ENCODE peak calls at places on chromosome 21, in ten cellular contexts. S, A, F, K, T, W, M, E, B and O are unnamed samples.

GRCh38 chr21:46092026-46092764 is 5.7 kb upstream of the COL6A2 start:
- DNase-seq in S (peak), A (peak), F (no peak), K (no peak), T (no peak), W (no peak), M (peak), E (no peak), B (no peak), O (no peak)

GRCh38 chr21:41746744-41747006 is 20.2 kb downstream of the RIPK4 start:
- DNase-seq in S (no peak), A (no peak), F (no peak), K (no peak), T (no peak), W (no peak), M (no peak), E (no peak), B (no peak), O (no peak)

GRCh38 chr21:35406600-35406999 is 357.5 kb upstream of the RUNX1 start:
- DNase-seq in S (no peak), A (no peak), F (no peak), K (no peak), T (no peak), W (no peak), M (no peak), E (no peak), B (no peak), O (no peak)

GRCh38 chr21:33441489-33442477 is 38.0 kb downstream of the TMEM50B start:
- DNase-seq in S (no peak), A (no peak), F (peak), K (no peak), T (no peak), W (no peak), M (peak), E (no peak), B (peak), O (peak)

GRCh38 chr21:26626187-26626586 is 53.1 kb upstream of the CYYR1 start:
- DNase-seq in S (no peak), A (no peak), F (no peak), K (no peak), T (no peak), W (no peak), M (no peak), E (peak), B (no peak), O (no peak)

GRCh38 chr21:24163539-24163938 is 1443.7 kb downstream of the MRPL39 start:
- DNase-seq in S (no peak), A (no peak), F (no peak), K (no peak), T (no peak), W (no peak), M (no peak), E (no peak), B (no peak), O (no peak)

GRCh38 chr21:40625991-40626390 is 221.0 kb downstream of the DSCAM start:
- DNase-seq in S (no peak), A (no peak), F (no peak), K (no peak), T (no peak), W (no peak), M (no peak), E (no peak), B (no peak), O (no peak)

GRCh38 chr21:16320110-16320509 is 590.3 kb downstream of the USP25 start:
- DNase-seq in S (no peak), A (no peak), F (no peak), K (no peak), T (no peak), W (no peak), M (no peak), E (no peak), B (no peak), O (no peak)

GRCh38 chr21:23384679-23385078 is 2222.6 kb downstream of the MRPL39 start:
- DNase-seq in S (no peak), A (no peak), F (no peak), K (no peak), T (no peak), W (no peak), M (no peak), E (no peak), B (no peak), O (no peak)

GRCh38 chr21:44517175-44517899 is 22.7 kb downstream of the KRTAP10-1 start:
- DNase-seq in S (no peak), A (peak), F (no peak), K (no peak), T (no peak), W (no peak), M (no peak), E (peak), B (peak), O (no peak)

GRCh38 chr21:46317710-46318463 is 5.8 kb downstream of the C21orf58 start:
- DNase-seq in S (no peak), A (no peak), F (no peak), K (peak), T (no peak), W (no peak), M (no peak), E (peak), B (no peak), O (no peak)

GRCh38 chr21:41799763-41800162 is 32.9 kb upstream of the RIPK4 start:
- DNase-seq in S (no peak), A (no peak), F (no peak), K (no peak), T (no peak), W (no peak), M (no peak), E (no peak), B (no peak), O (no peak)

GRCh38 chr21:46411236-46411635 is 47.5 kb upstream of the DIP2A start:
- DNase-seq in S (no peak), A (no peak), F (no peak), K (no peak), T (no peak), W (no peak), M (no peak), E (peak), B (no peak), O (no peak)

GRCh38 chr21:46391773-46392172 is 66.9 kb upstream of the DIP2A start:
- DNase-seq in S (peak), A (no peak), F (no peak), K (no peak), T (no peak), W (no peak), M (no peak), E (no peak), B (no peak), O (no peak)

DNA sequence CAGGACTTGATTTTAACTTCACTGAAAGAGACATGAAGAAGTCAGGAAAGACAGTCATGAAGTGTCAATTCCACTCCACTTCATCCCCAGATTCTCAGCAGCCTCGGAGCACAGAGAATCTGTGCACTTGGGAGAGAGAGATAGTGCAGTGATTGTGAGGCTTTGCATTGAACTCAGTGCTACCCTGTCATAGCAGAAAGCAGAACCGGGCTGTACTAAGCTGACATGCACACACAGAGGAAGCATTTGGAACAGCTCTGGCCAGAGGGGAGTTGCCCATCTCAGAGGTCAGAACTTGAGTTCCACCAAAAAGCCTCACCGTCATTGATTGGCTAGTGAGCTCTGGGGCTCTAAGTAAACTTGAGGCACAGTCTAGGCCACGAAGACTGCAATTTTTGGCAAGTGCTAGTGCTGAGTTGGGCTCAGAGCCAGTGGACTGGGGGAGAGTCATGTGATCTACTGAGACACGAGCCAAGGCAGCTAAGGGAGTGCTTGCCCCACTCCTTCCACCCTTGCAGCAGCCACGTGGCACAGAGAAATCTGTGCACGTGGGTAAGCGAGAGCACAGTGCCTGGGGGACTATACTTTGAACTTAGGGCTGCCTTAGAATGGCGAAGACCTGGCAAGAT is 810.2 kb upstream of the ADAMTS5 start:
- DNase-seq in S (peak), A (no peak), F (no peak), K (no peak), T (no peak), W (no peak), M (no peak), E (no peak), B (no peak), O (no peak)
- TF ChIP-seq CTCF in S (no peak), A (no peak), F (no peak), K (no peak), T (no peak), W (no peak), M (no peak), E (no peak), B (no peak), O (no peak)

GRCh38 chr21:37257967-37258877 is 8.9 kb downstream of the VPS26C start:
- DNase-seq in S (peak), A (peak), F (peak), K (peak), T (peak), W (peak), M (peak), E (peak), B (peak), O (peak)

GRCh38 chr21:37259426-37259825 is 7.7 kb downstream of the VPS26C start:
- DNase-seq in S (no peak), A (no peak), F (no peak), K (no peak), T (no peak), W (no peak), M (peak), E (no peak), B (no peak), O (no peak)

GRCh38 chr21:37253991-37254390 is 13.1 kb downstream of the VPS26C start:
- DNase-seq in S (no peak), A (no peak), F (no peak), K (no peak), T (no peak), W (no peak), M (peak), E (no peak), B (no peak), O (no peak)

DNA sequence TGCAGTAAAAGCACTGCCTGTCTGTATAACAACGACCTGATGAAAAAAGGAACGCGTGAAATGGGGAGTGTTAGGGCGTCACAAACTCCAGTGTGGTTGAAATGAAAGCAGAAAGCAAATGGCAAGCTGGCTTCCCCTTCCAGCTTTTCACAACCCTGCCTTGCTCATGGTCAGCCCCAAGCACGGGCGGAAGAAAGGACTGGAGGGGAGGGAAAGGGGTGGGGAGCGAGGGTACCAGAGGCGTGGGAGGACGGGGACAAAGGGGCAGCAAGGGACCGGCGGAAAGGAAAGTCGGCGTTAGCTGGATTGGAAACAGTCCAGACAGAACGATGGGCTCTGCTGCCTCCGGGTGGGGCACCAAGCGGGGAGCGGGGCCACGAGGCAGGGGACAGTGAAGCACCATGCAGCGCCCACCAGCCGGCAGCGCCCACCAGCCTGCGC is 9.6 kb downstream of the VPS26C start:
- DNase-seq in S (peak), A (peak), F (no peak), K (no peak), T (peak), W (no peak), M (peak), E (no peak), B (peak), O (peak)
- TF ChIP-seq CTCF in S (no peak), A (no peak), F (no peak), K (no peak), T (no peak), W (no peak), M (peak), E (no peak), B (no peak), O (no peak)

GRCh38 chr21:42850866-42851391 is 28.4 kb downstream of the WDR4 start:
- DNase-seq in S (no peak), A (peak), F (peak), K (no peak), T (no peak), W (no peak), M (peak), E (peak), B (no peak), O (peak)
- TF ChIP-seq CTCF in S (no peak), A (peak), F (peak), K (peak), T (no peak), W (peak), M (peak), E (peak), B (peak), O (peak)

DNA sequence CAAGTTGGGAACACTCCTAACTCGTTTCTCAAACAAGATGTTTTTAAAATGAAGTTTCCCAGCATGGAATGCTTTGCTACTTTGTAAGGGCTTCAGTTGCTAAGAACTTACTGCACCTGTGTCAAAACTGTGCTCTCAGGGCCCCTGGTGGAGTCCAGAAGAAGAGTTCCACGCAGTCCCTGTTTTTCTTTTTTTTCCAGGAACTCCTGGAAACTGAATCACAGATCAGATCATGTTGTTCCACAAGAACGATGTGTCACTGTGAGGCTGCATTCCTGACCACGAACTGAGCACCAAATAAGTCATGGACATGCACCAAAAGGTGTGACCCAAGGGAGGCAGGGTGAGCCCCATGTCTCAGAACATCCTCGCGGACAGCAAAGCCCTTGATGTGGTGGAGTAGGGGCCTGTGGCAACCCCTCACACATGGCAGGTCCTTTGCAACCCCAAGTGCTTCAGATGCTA is 257.2 kb downstream of the KCNJ6 start:
- DNase-seq in S (no peak), A (no peak), F (no peak), K (peak), T (peak), W (no peak), M (peak), E (no peak), B (peak), O (no peak)
- TF ChIP-seq CTCF in S (no peak), A (peak), F (no peak), K (no peak), T (peak), W (no peak), M (peak), E (peak), B (peak), O (no peak)

GRCh38 chr21:18521204-18521603 is 117.6 kb upstream of the TMPRSS15 start:
- DNase-seq in S (no peak), A (no peak), F (no peak), K (no peak), T (no peak), W (no peak), M (no peak), E (no peak), B (no peak), O (no peak)

GRCh38 chr21:18524097-18524496 is 120.5 kb upstream of the TMPRSS15 start:
- DNase-seq in S (no peak), A (no peak), F (no peak), K (no peak), T (no peak), W (no peak), M (no peak), E (no peak), B (no peak), O (no peak)

GRCh38 chr21:18517905-18518566 is 114.5 kb upstream of the TMPRSS15 start:
- DNase-seq in S (no peak), A (no peak), F (no peak), K (no peak), T (no peak), W (no peak), M (no peak), E (no peak), B (no peak), O (no peak)

GRCh38 chr21:18522181-18522771 is 118.7 kb upstream of the TMPRSS15 start:
- DNase-seq in S (no peak), A (no peak), F (no peak), K (no peak), T (no peak), W (no peak), M (no peak), E (no peak), B (no peak), O (no peak)
- TF ChIP-seq CTCF in S (no peak), A (no peak), F (no peak), K (no peak), T (no peak), W (peak), M (no peak), E (no peak), B (no peak), O (no peak)

DNA sequence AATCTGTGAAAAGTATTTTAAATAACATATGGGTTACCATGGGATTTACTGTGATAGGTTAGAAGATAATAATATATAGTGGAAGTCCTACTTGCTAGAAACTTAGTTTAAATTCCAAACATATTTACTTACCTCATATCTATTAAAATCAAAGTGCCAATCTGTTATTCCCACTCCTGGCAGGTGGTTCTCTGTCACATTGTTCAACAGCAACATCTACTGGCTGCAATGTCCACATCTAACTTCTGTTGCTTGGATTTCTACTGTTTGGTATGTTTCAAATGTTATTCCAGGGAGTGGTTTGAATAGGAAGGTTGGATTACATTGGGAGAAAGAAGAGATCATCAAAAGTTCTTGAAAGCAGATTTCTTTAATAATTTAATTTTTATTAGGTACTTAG is 122.5 kb upstream of the NCAM2 start:
- DNase-seq in S (no peak), A (no peak), F (no peak), K (no peak), T (no peak), W (no peak), M (no peak), E (no peak), B (peak), O (no peak)
- TF ChIP-seq CTCF in S (no peak), A (no peak), F (no peak), K (no peak), T (no peak), W (no peak), M (no peak), E (no peak), B (no peak), O (no peak)

GRCh38 chr21:39082656-39083376 is 100.4 kb downstream of the PSMG1 start:
- DNase-seq in S (no peak), A (no peak), F (no peak), K (no peak), T (peak), W (no peak), M (no peak), E (peak), B (peak), O (no peak)
- TF ChIP-seq CTCF in S (no peak), A (no peak), F (no peak), K (no peak), T (no peak), W (no peak), M (no peak), E (no peak), B (no peak), O (no peak)

DNA sequence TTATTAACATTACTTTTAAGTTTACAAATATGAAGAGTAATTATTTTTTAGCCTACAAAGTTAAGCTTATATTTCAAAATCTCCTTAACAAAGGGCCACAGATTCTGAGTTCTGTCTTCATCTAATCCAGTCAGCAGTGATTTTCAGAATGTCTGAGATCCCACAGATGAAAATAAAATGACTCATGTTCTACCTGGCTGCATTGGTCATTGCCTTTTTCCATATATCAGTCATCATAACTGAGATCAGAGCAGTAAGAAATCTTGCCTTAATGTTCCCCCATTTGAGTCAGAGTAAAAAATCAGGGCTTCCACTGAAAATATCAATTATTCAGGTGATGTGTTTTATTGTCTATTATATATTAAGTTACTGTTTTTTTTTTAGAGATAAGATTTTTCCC is 416.1 kb downstream of the MRPL39 start:
- DNase-seq in S (no peak), A (no peak), F (peak), K (no peak), T (no peak), W (no peak), M (no peak), E (no peak), B (no peak), O (peak)
- TF ChIP-seq CTCF in S (no peak), A (no peak), F (no peak), K (no peak), T (no peak), W (no peak), M (no peak), E (no peak), B (no peak), O (no peak)